ENCODE peak calls at places on chromosomes 12 and 14, in nine cellular contexts. K is tibial nerve; E is ureter; R is nephron progenitor cell; Z is activated T-helper 9 cell treated with anti-CD3 and anti-CD28 coated beads, Interleukin-2, amount 50 U/mL, for 16 hours; U is nucleus accumbens; D is NCI-H2107; M is RWPE2; N is activated CD4-positive, alpha-beta T cell treated with anti-CD3 and anti-CD28 coated beads for 48 hours. H is an unnamed sample.

GRCh38 chr14:105941226-105942166 is 415.1 kb downstream of the TMEM121 start:
- DNase-seq in K (no peak), Z (no peak), M (peak; percentile 54), U (no peak), D (no peak), E (peak; percentile 24), R (no peak), N (no peak), H (no peak)

GRCh38 chr12:68932701-68933563 is at the start of gene CPM:
- DNase-seq in K (peak; percentile 40), M (peak; percentile 60), U (peak; percentile 29), E (peak; percentile 55), N (peak; percentile 83), R (peak; percentile 84), Z (peak; percentile 58), D (no peak), H (peak; percentile 83)

GRCh38 chr14:97709552-97709951 is 912.4 kb downstream of the VRK1 start:
- DNase-seq in N (no peak), R (no peak), Z (no peak), M (no peak), E (no peak), D (no peak), U (no peak), K (no peak), H (peak; percentile 23)

GRCh38 chr12:65462506-65462905 is 184.0 kb downstream of the MSRB3 start:
- DNase-seq in U (no peak), M (no peak), K (no peak), Z (no peak), R (peak; percentile 17), N (no peak), D (no peak), E (no peak), H (no peak)

GRCh38 chr12:5785601-5786000 is 159.5 kb downstream of the ANO2 start:
- DNase-seq in N (no peak), R (no peak), D (no peak), K (no peak), E (no peak), M (no peak), U (no peak), Z (no peak), H (no peak)

GRCh38 chr12:68119724-68120211 is 39.8 kb downstream of the IFNG start:
- DNase-seq in E (no peak), R (no peak), Z (peak; percentile 47), N (peak; percentile 84), K (no peak), U (no peak), D (no peak), M (no peak), H (peak; percentile 70)

GRCh38 chr12:111174283-111175108 is 194.4 kb downstream of the PHETA1 start:
- DNase-seq in K (no peak), N (no peak), D (no peak), E (no peak), R (no peak), U (no peak), M (no peak), Z (no peak), H (no peak)

GRCh38 chr12:95424271-95424994 is 49.5 kb upstream of the METAP2 start:
- DNase-seq in Z (no peak), U (no peak), E (no peak), R (no peak), K (no peak), D (no peak), M (no peak), N (no peak), H (no peak)

GRCh38 chr12:106205208-106206069 is 42.4 kb downstream of the CKAP4 start:
- DNase-seq in U (no peak), Z (no peak), K (no peak), D (no peak), E (no peak), R (no peak), N (no peak), M (no peak), H (no peak)

GRCh38 chr12:88553941-88554658 is 26.2 kb downstream of the KITLG start:
- DNase-seq in R (no peak), U (no peak), E (no peak), M (no peak), K (no peak), Z (no peak), N (no peak), D (peak; percentile 52), H (no peak)

GRCh38 chr12:129589503-129589902 is 314.3 kb downstream of the TMEM132D start:
- DNase-seq in M (no peak), R (no peak), Z (no peak), D (no peak), E (no peak), U (no peak), N (no peak), K (no peak), H (no peak)

GRCh38 chr12:87939182-87939581 is 90.0 kb downstream of the C12orf50 start:
- DNase-seq in Z (no peak), D (no peak), N (no peak), E (no peak), U (no peak), M (no peak), R (no peak), K (no peak), H (no peak)

GRCh38 chr12:915090-915489 is 34.4 kb downstream of the RAD52 start:
- DNase-seq in U (no peak), E (no peak), R (no peak), N (no peak), D (no peak), Z (no peak), M (no peak), K (no peak), H (no peak)

GRCh38 chr12:108360057-108360456 is 20.9 kb upstream of the CMKLR1 start:
- DNase-seq in E (no peak), Z (no peak), D (no peak), N (no peak), R (no peak), U (no peak), M (no peak), K (no peak), H (no peak)

GRCh38 chr14:70317969-70318634 is 41.4 kb downstream of the COX16 start:
- DNase-seq in U (no peak), Z (no peak), R (peak; percentile 45), D (peak; percentile 69), K (no peak), M (no peak), E (no peak), N (no peak), H (no peak)